ENCODE peak calls at places on chromosomes 6 and 20, in five cellular contexts. O, P, B, D and S are unnamed samples.

GRCh38 chr20:35821807-35822242 is 50.0 kb downstream of the PHF20 start:
- DNase-seq in O (no peak), D (no peak), P (no peak), B (peak), S (no peak)

GRCh38 chr6:13066820-13067219 is 261.5 kb downstream of the TBC1D7 start:
- DNase-seq in D (peak), P (no peak), B (no peak), O (no peak), S (no peak)

GRCh38 chr20:4160761-4161305 is 145.5 kb upstream of the RNF24 start:
- DNase-seq in D (no peak), O (peak), B (no peak), P (no peak), S (peak)

GRCh38 chr6:127999032-127999431 is 98.2 kb upstream of the THEMIS start:
- DNase-seq in P (no peak), O (no peak), B (no peak), D (no peak), S (no peak)

GRCh38 chr6:33384581-33385020 is 7.0 kb upstream of the KIFC1 start:
- DNase-seq in O (peak), D (peak), B (peak), P (no peak), S (peak)

GRCh38 chr6:155171109-155171746 is 92.6 kb upstream of the CLDN20 start:
- DNase-seq in D (peak), P (no peak), B (peak), O (no peak), S (peak)

GRCh38 chr6:49339096-49339495 is 124.0 kb downstream of the MMUT start:
- DNase-seq in O (peak), D (no peak), P (no peak), B (no peak), S (no peak)

GRCh38 chr6:74574794-74575193 is 631.1 kb downstream of the COL12A1 start:
- DNase-seq in B (no peak), D (peak), O (peak), P (no peak), S (peak)

GRCh38 chr6:167098825-167099225 is 24.1 kb upstream of the CCR6 start:
- DNase-seq in O (no peak), B (no peak), D (no peak), P (no peak), S (no peak)

GRCh38 chr20:24787071-24787470 is 162.0 kb upstream of the CST7 start:
- DNase-seq in O (no peak), P (no peak), D (no peak), B (no peak), S (no peak)

GRCh38 chr6:39823187-39823815 is 31.1 kb downstream of the DAAM2 start:
- DNase-seq in B (no peak), D (peak), P (no peak), O (no peak), S (no peak)